ENCODE peak calls at places on chromosomes 7 and 10, in five cellular contexts. P, C, U, D and E are unnamed samples.

GRCh38 chr7:134420509-134421125 is 38.3 kb downstream of the AKR1B1 start:
- DNase-seq in P (no peak), C (peak), U (peak), D (no peak), E (peak)

GRCh38 chr10:91798736-91799579 is 732 bp downstream of the TNKS2 start:
- DNase-seq in P (peak), C (peak), U (peak), D (peak), E (no peak)

GRCh38 chr7:1262441-1262840 is 29.8 kb downstream of the UNCX start:
- DNase-seq in P (no peak), C (no peak), U (no peak), D (no peak), E (no peak)

GRCh38 chr10:133370026-133370786 is 2.9 kb downstream of the ECHS1 start:
- DNase-seq in P (no peak), C (no peak), U (no peak), D (no peak), E (no peak)

GRCh38 chr10:4231439-4231838 is 446.4 kb upstream of the KLF6 start:
- DNase-seq in P (no peak), C (no peak), U (no peak), D (no peak), E (no peak)

GRCh38 chr10:67763499-67764011 is 67.6 kb upstream of the CTNNA3 start:
- DNase-seq in P (peak), C (no peak), U (peak), D (peak), E (peak)

GRCh38 chr10:17607603-17608332 is 9.4 kb downstream of the HACD1 start:
- DNase-seq in P (no peak), C (peak), U (peak), D (peak), E (peak)

GRCh38 chr10:113924664-113925063 is 70.2 kb downstream of the NHLRC2 start:
- DNase-seq in P (no peak), C (no peak), U (no peak), D (no peak), E (no peak)

GRCh38 chr10:113111900-113112853 is 162.1 kb downstream of the TCF7L2 start:
- DNase-seq in P (no peak), C (no peak), U (no peak), D (no peak), E (no peak)

GRCh38 chr7:127751723-127752448 is 99.9 kb downstream of the SND1 start:
- DNase-seq in P (peak), C (no peak), U (peak), D (no peak), E (no peak)

GRCh38 chr10:71708301-71708703 is 11.3 kb downstream of the C10orf105 start:
- DNase-seq in P (no peak), C (peak), U (no peak), D (peak), E (no peak)

GRCh38 chr7:127650842-127651555 is 995 bp upstream of the SND1 start:
- DNase-seq in P (no peak), C (peak), U (peak), D (peak), E (no peak)

GRCh38 chr10:31157125-31157983 is 125.7 kb upstream of the ZNF438 start:
- DNase-seq in P (no peak), C (no peak), U (peak), D (no peak), E (no peak)

GRCh38 chr7:130309986-130310385 is 17.0 kb downstream of the CPA4 start:
- DNase-seq in P (no peak), C (no peak), U (no peak), D (no peak), E (no peak)

GRCh38 chr7:8714791-8715190 is 281.4 kb downstream of the NXPH1 start:
- DNase-seq in P (no peak), C (no peak), U (no peak), D (no peak), E (no peak)

GRCh38 chr10:49141541-49142332 is 7.9 kb upstream of the FAM170B start:
- DNase-seq in P (no peak), C (no peak), U (no peak), D (no peak), E (no peak)

GRCh38 chr7:83148776-83149175 is 13.9 kb downstream of the PCLO start:
- DNase-seq in P (peak), C (no peak), U (peak), D (no peak), E (no peak)

GRCh38 chr7:139495726-139496125 is 12.3 kb upstream of the KLRG2 start:
- DNase-seq in P (no peak), C (no peak), U (no peak), D (no peak), E (no peak)

GRCh38 chr7:1667566-1668485 is 2.3 kb upstream of the ELFN1 start:
- DNase-seq in P (no peak), C (no peak), U (no peak), D (no peak), E (no peak)

GRCh38 chr7:1738956-1739355 is 68.9 kb downstream of the ELFN1 start:
- DNase-seq in P (no peak), C (no peak), U (no peak), D (no peak), E (no peak)

GRCh38 chr10:33087922-33088321 is 129.9 kb upstream of the ITGB1 start:
- DNase-seq in P (peak), C (no peak), U (no peak), D (no peak), E (peak)

GRCh38 chr7:74191231-74191630 is 17.1 kb downstream of the EIF4H start:
- DNase-seq in P (no peak), C (no peak), U (no peak), D (no peak), E (no peak)

GRCh38 chr7:70097639-70098038 is 499.4 kb downstream of the AUTS2 start:
- DNase-seq in P (no peak), C (no peak), U (no peak), D (no peak), E (no peak)

GRCh38 chr7:87810130-87810529 is 66.0 kb downstream of the SLC25A40 start:
- DNase-seq in P (no peak), C (no peak), U (no peak), D (no peak), E (no peak)

GRCh38 chr10:80464557-80465466 is 10.7 kb downstream of the TSPAN14 start:
- DNase-seq in P (no peak), C (peak), U (peak), D (no peak), E (no peak)

GRCh38 chr7:89003619-89003956 is 208.1 kb upstream of the TEX47 start:
- DNase-seq in P (no peak), C (no peak), U (no peak), D (no peak), E (no peak)

GRCh38 chr7:35695628-35695888 is 623 bp upstream of the HERPUD2 start:
- DNase-seq in P (no peak), C (no peak), U (no peak), D (no peak), E (no peak)

GRCh38 chr7:42745357-42746022 is 166.4 kb downstream of the C7orf25 start:
- DNase-seq in P (no peak), C (peak), U (no peak), D (peak), E (no peak)

GRCh38 chr7:156334636-156335035 is 305.9 kb upstream of the RNF32 start:
- DNase-seq in P (no peak), C (no peak), U (no peak), D (no peak), E (peak)

GRCh38 chr10:60536529-60537114 is 146.9 kb upstream of the ANK3 start:
- DNase-seq in P (peak), C (no peak), U (peak), D (peak), E (peak)

GRCh38 chr7:46636022-46636421 is 715.0 kb upstream of the IGFBP3 start:
- DNase-seq in P (no peak), C (no peak), U (no peak), D (no peak), E (no peak)

GRCh38 chr10:132516771-132517725 is 20.5 kb upstream of the INPP5A start:
- DNase-seq in P (peak), C (no peak), U (peak), D (no peak), E (peak)

GRCh38 chr10:42242135-42242805 is 396.1 kb downstream of the ZNF33B start:
- DNase-seq in P (no peak), C (no peak), U (no peak), D (no peak), E (no peak)

GRCh38 chr7:42976371-42976770 is 44.2 kb downstream of the MRPL32 start:
- DNase-seq in P (no peak), C (no peak), U (no peak), D (no peak), E (no peak)

GRCh38 chr10:11515596-11516418 is 95.6 kb downstream of the USP6NL start:
- DNase-seq in P (no peak), C (peak), U (peak), D (peak), E (peak)

GRCh38 chr10:131676448-131676847 is 224.4 kb upstream of the PPP2R2D start:
- DNase-seq in P (no peak), C (no peak), U (no peak), D (no peak), E (no peak)